ENCODE peak calls at places on chromosomes 16 and 17, in ten cellular contexts. L is ovary, W is A549, C is esophagus muscularis mucosa, B is sigmoid colon, V is tibial nerve, P is suprapubic skin, M is H1, Q is HepG2, D is stomach. H is an unnamed sample.

GRCh38 chr17:62093188-62094155 is 28.4 kb upstream of the MED13 start:
- DNase-seq in L (no peak), W (peak), C (no peak), B (no peak), V (no peak), P (no peak), M (no peak), Q (peak), D (no peak), H (no peak)

GRCh38 chr16:89687092-89687940 is 827 bp downstream of the CDK10 start:
- DNase-seq in L (no peak), W (peak), C (no peak), B (no peak), V (no peak), P (peak), M (no peak), Q (peak), D (peak), H (peak)

GRCh38 chr17:21542991-21543390 is 149.3 kb upstream of the KCNJ18 start:
- DNase-seq in L (no peak), W (no peak), C (no peak), B (no peak), V (no peak), P (no peak), M (no peak), Q (no peak), D (no peak), H (no peak)

GRCh38 chr17:6525111-6525510 is 31.2 kb downstream of the PITPNM3 start:
- DNase-seq in L (no peak), W (no peak), C (no peak), B (peak), V (no peak), P (peak), M (no peak), Q (no peak), D (no peak), H (no peak)

GRCh38 chr16:82631701-82632685 is 5.2 kb downstream of the CDH13 start:
- DNase-seq in L (no peak), W (peak), C (no peak), B (peak), V (no peak), P (no peak), M (no peak), Q (no peak), D (no peak), H (no peak)

GRCh38 chr16:31301708-31302400 is 42.1 kb downstream of the ITGAM start:
- DNase-seq in L (no peak), W (peak), C (no peak), B (no peak), V (peak), P (no peak), M (no peak), Q (no peak), D (no peak), H (no peak)

GRCh38 chr16:53014287-53014686 is 38.4 kb downstream of the CHD9NB start:
- DNase-seq in L (no peak), W (no peak), C (no peak), B (no peak), V (no peak), P (no peak), M (no peak), Q (no peak), D (no peak), H (no peak)

GRCh38 chr16:919658-920631 is 50.8 kb downstream of the LMF1 start:
- DNase-seq in L (no peak), W (no peak), C (no peak), B (peak), V (no peak), P (no peak), M (no peak), Q (no peak), D (no peak), H (peak)

GRCh38 chr17:78665952-78666920 is 89.0 kb upstream of the DNAH17 start:
- DNase-seq in L (no peak), W (no peak), C (no peak), B (no peak), V (peak), P (peak), M (no peak), Q (peak), D (no peak), H (no peak)

GRCh38 chr17:2853722-2854580 is 57.7 kb downstream of the RAP1GAP2 start:
- DNase-seq in L (no peak), W (peak), C (no peak), B (no peak), V (no peak), P (peak), M (no peak), Q (no peak), D (peak), H (peak)

DNA sequence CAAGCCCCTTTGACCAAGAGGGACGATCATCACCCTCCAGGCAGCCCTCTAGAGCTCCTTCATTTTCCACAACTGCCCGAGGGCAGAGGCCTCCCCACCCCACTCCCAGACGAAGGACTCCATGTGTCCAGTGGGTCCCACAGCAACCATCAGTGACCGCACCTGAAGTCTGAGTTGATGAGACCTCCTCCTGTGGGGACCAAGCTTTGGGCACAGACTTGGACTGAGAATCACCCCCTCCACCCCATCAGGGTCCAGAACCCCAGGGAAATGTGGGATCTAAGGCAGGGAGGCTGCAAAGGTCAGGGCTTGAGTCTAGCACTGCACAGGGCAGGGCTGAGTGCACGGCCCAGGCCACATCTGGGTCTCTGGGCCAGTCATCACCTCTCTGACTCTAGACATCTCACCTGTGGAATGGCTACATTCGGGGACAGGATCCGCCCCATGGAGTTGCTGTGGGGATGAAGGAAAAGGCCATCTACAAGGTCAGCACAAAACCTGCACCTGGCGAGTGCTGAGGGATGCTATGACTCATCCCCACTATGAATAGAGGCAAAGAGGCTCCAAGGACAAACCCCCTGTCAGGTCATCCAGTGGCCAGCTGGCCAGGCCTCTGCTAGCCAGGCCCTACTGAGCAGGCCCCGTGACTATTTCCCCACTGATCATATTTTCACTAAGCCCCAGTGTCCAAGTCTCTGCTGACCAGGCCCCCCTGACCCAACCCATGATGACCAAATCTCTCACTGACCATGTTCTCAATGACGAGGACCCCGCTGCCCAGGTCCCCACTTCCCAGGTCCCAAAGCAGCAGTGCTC is 38.4 kb downstream of the TNFRSF13B start:
- DNase-seq in L (no peak), W (no peak), C (no peak), B (peak), V (no peak), P (peak), M (no peak), Q (no peak), D (no peak), H (no peak)
- TF ChIP-seq EP300 in L (no peak), W (no peak), C (no peak), B (no peak), V (no peak), P (no peak), M (no peak), Q (no peak), D (no peak), H (no peak)

GRCh38 chr17:76539631-76540271 is at the start of gene PRCD:
- DNase-seq in L (peak), W (peak), C (no peak), B (no peak), V (no peak), P (no peak), M (no peak), Q (no peak), D (no peak), H (no peak)
- H3K27ac ChIP-seq in L (no peak), W (peak), C (peak), B (peak), V (peak), P (no peak), M (no peak), Q (no peak), D (peak), H (peak)

GRCh38 chr17:63545302-63545928 is 4.9 kb upstream of the DCAF7 start:
- DNase-seq in L (no peak), W (no peak), C (no peak), B (no peak), V (no peak), P (no peak), M (no peak), Q (no peak), D (no peak), H (no peak)
- TF ChIP-seq EP300 in L (no peak), W (no peak), C (no peak), B (no peak), V (no peak), P (no peak), M (no peak), Q (no peak), D (no peak), H (no peak)

GRCh38 chr16:74606521-74607309 is at the start of gene GLG1:
- DNase-seq in L (peak), W (peak), C (peak), B (peak), V (peak), P (peak), M (peak), Q (peak), D (peak), H (peak)
- H3K27ac ChIP-seq in L (peak), W (peak), C (peak), B (peak), V (peak), P (peak), M (peak), Q (peak), D (peak), H (peak)

DNA sequence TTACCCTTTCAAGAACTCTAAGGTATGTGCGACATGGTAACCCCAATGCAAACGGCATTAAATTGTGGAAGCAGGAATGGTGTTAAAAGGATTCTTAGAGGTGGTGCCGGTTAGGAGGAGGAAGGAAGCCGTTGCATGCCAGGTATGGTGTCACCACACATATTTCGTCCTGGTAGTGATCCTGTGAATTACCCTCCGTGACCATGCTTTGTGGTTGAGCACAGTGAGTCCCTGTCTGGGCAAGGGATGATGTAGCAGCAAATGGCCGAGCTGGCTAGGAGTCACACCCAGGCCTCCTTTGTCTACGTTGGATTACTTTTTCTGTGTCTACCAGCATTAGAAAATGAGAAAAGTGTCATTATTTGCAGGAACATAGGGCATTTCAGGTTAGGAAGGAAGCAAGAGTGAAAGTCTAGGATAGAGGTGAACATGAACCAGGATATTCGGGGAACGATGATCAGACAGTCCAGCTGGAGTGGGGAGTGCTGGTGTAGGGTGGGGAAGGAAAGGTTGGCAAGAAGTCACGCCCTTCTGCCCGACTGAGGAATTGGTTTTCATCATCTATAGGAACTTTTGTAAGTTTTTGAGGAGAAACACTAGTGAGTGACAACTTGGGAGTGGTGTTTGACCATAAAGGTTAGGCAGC is 123.5 kb downstream of the PRKCA start:
- DNase-seq in L (no peak), W (no peak), C (no peak), B (no peak), V (no peak), P (no peak), M (no peak), Q (no peak), D (no peak), H (no peak)
- TF ChIP-seq EP300 in L (no peak), W (no peak), C (no peak), B (no peak), V (no peak), P (no peak), M (no peak), Q (no peak), D (no peak), H (no peak)

GRCh38 chr16:19115148-19116021 is 1.6 kb downstream of the ITPRIPL2 start:
- DNase-seq in L (peak), W (no peak), C (no peak), B (no peak), V (no peak), P (no peak), M (no peak), Q (no peak), D (no peak), H (peak)

GRCh38 chr16:19123535-19124178 is 9.9 kb downstream of the ITPRIPL2 start:
- DNase-seq in L (no peak), W (peak), C (no peak), B (no peak), V (no peak), P (no peak), M (no peak), Q (peak), D (peak), H (no peak)

GRCh38 chr16:19116711-19117449 is 3.1 kb downstream of the ITPRIPL2 start:
- DNase-seq in L (no peak), W (no peak), C (no peak), B (no peak), V (no peak), P (no peak), M (no peak), Q (no peak), D (no peak), H (peak)

GRCh38 chr16:19118938-19119431 is 5.2 kb downstream of the ITPRIPL2 start:
- DNase-seq in L (peak), W (peak), C (no peak), B (peak), V (peak), P (no peak), M (no peak), Q (no peak), D (no peak), H (peak)

DNA sequence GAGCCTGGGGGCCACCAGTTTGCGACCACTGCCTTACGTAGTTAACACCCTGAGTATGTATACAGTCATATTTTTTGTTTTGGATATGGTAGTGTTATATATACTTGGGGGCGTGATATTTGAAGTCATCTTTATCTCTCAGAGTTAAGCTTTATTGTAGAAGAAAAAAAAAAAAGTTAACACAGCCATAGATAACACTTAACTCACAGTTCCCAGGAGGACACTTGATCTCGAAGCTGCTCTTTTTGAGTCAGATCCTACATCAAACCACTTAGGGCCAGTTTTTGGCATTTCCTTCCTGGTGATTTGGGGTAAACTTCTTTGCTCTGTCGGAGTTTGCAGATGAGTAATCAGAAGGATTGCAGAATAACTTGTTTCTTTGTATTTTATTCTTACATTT is 5.8 kb downstream of the ITPRIPL2 start:
- DNase-seq in L (no peak), W (no peak), C (no peak), B (no peak), V (peak), P (no peak), M (no peak), Q (no peak), D (no peak), H (no peak)
- H3K27ac ChIP-seq in L (peak), W (peak), C (peak), B (peak), V (peak), P (peak), M (no peak), Q (no peak), D (peak), H (peak)

GRCh38 chr17:79942591-79943353 is 92.9 kb downstream of the TBC1D16 start:
- DNase-seq in L (peak), W (no peak), C (no peak), B (peak), V (no peak), P (peak), M (no peak), Q (no peak), D (no peak), H (peak)
- TF ChIP-seq EP300 in L (no peak), W (no peak), C (no peak), B (no peak), V (no peak), P (no peak), M (no peak), Q (no peak), D (no peak), H (peak)

GRCh38 chr17:32385121-32385520 is 35.2 kb downstream of the ZNF207 start:
- DNase-seq in L (no peak), W (no peak), C (no peak), B (no peak), V (no peak), P (no peak), M (no peak), Q (no peak), D (no peak), H (no peak)

GRCh38 chr17:32383926-32384434 is 34.0 kb downstream of the ZNF207 start:
- DNase-seq in L (no peak), W (no peak), C (no peak), B (no peak), V (no peak), P (no peak), M (no peak), Q (no peak), D (no peak), H (no peak)

GRCh38 chr17:32388613-32389459 is 38.9 kb downstream of the ZNF207 start:
- DNase-seq in L (no peak), W (no peak), C (no peak), B (no peak), V (no peak), P (no peak), M (no peak), Q (peak), D (no peak), H (no peak)

GRCh38 chr17:32385971-32386370 is 36.0 kb downstream of the ZNF207 start:
- DNase-seq in L (no peak), W (no peak), C (no peak), B (no peak), V (no peak), P (no peak), M (no peak), Q (no peak), D (no peak), H (no peak)

GRCh38 chr17:32386844-32387243 is 36.9 kb downstream of the ZNF207 start:
- DNase-seq in L (no peak), W (no peak), C (no peak), B (no peak), V (no peak), P (no peak), M (no peak), Q (no peak), D (no peak), H (no peak)
- H3K27ac ChIP-seq in L (no peak), W (no peak), C (no peak), B (no peak), V (no peak), P (no peak), M (no peak), Q (no peak), D (no peak), H (no peak)

GRCh38 chr16:8583712-8584111 is 6.6 kb downstream of the TMEM114 start:
- DNase-seq in L (no peak), W (no peak), C (no peak), B (no peak), V (no peak), P (no peak), M (no peak), Q (no peak), D (no peak), H (no peak)

GRCh38 chr16:8587065-8587464 is 3.2 kb downstream of the TMEM114 start:
- DNase-seq in L (no peak), W (no peak), C (no peak), B (no peak), V (no peak), P (no peak), M (no peak), Q (no peak), D (no peak), H (no peak)

GRCh38 chr16:8583199-8583598 is 7.1 kb downstream of the TMEM114 start:
- DNase-seq in L (no peak), W (no peak), C (no peak), B (no peak), V (no peak), P (no peak), M (no peak), Q (no peak), D (no peak), H (no peak)

GRCh38 chr16:8588703-8589292 is 1.5 kb downstream of the TMEM114 start:
- DNase-seq in L (no peak), W (no peak), C (no peak), B (no peak), V (no peak), P (no peak), M (peak), Q (no peak), D (no peak), H (no peak)

DNA sequence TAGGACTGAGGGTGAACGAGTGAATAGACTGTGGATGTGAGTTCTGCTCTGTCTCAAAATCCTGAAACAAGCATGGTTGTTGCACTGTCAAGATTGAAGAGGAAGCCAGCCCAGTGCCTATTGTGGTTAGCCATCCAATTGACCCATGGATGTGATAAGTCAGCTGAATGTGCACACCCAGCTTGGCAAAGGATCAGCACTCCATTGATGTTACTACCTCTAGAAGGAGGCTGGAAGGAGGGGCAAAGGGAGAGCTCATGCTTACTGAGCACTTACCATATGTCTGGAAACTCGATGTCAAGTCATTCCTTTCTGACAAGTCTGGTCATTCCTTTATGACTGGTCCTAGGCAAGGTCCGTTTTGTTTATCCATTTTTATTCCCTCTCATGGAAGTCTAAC is 4.4 kb downstream of the TMEM114 start:
- DNase-seq in L (no peak), W (no peak), C (no peak), B (no peak), V (no peak), P (no peak), M (no peak), Q (no peak), D (no peak), H (no peak)
- TF ChIP-seq EP300 in L (no peak), W (no peak), C (no peak), B (no peak), V (no peak), P (no peak), M (no peak), Q (no peak), D (no peak), H (no peak)

DNA sequence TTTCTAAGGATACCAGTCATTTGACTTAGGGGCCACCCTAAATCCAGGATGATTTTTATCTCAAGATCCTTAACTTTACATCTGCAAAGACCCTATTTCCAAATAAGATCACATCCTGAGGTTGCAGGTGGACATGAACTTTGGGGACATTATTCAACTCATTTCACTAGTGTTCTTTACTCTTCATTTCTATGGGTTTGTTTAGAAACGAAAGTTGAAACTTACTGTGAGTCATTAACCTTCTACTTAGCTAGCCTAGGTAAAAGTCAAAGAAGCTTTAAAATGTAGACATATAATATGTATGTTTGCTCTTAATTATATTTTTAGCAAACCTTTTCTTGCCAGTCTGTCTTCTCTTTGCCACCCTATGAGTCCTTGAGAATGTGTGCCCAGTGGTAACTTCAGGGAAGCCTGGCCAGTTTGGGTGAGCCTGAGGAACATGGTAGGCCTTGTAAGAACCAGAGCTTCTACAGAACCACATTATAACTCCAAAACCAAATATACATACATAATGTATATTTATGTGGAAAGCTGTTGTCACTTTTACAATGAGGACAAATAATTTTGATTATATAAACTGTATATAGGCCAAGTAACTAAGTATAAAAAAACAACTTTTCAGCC is 38.4 kb downstream of the BPTF start:
- DNase-seq in L (no peak), W (no peak), C (no peak), B (no peak), V (no peak), P (no peak), M (no peak), Q (no peak), D (no peak), H (no peak)
- H3K27ac ChIP-seq in L (no peak), W (no peak), C (no peak), B (no peak), V (no peak), P (no peak), M (no peak), Q (no peak), D (no peak), H (no peak)